ENCODE peak calls at places on chromosomes 16 and 17, in four cellular contexts. One of them, this sample, is unnamed.

GRCh38 chr17:81409190-81409935 is 14.1 kb downstream of the BAHCC1 start:
- DNase-seq in Peyer's patch: no peak
- DNase-seq in A549: peak
- DNase-seq in heart left ventricle: no peak
- DNase-seq in this sample: no peak

GRCh38 chr16:75238853-75239371 is 12.5 kb downstream of the BCAR1 start:
- DNase-seq in heart left ventricle: no peak
- DNase-seq in A549: no peak
- DNase-seq in Peyer's patch: no peak
- DNase-seq in this sample: no peak

GRCh38 chr17:27608330-27609230 is 22.4 kb upstream of the LGALS9 start:
- DNase-seq in Peyer's patch: no peak
- DNase-seq in A549: no peak
- DNase-seq in heart left ventricle: no peak
- DNase-seq in this sample: no peak

GRCh38 chr16:50613281-50613991 is 65.2 kb downstream of the NKD1 start:
- DNase-seq in Peyer's patch: peak
- DNase-seq in A549: no peak
- DNase-seq in heart left ventricle: peak
- DNase-seq in this sample: no peak

GRCh38 chr16:3454631-3455147 is 11.2 kb downstream of the NAA60 start:
- DNase-seq in A549: no peak
- DNase-seq in heart left ventricle: no peak
- DNase-seq in Peyer's patch: no peak
- DNase-seq in this sample: no peak

GRCh38 chr17:33778505-33779398 is 476.3 kb upstream of the CCL2 start:
- DNase-seq in A549: peak
- DNase-seq in Peyer's patch: no peak
- DNase-seq in heart left ventricle: peak
- DNase-seq in this sample: no peak

GRCh38 chr17:65183736-65184135 is 46.6 kb downstream of the RGS9 start:
- DNase-seq in A549: peak
- DNase-seq in Peyer's patch: no peak
- DNase-seq in heart left ventricle: no peak
- DNase-seq in this sample: no peak

GRCh38 chr17:45146616-45147101 is 1.6 kb upstream of the HEXIM1 start:
- DNase-seq in heart left ventricle: no peak
- DNase-seq in A549: peak
- DNase-seq in Peyer's patch: no peak
- DNase-seq in this sample: peak

GRCh38 chr16:66171578-66171977 is 194.9 kb upstream of the CDH5 start:
- DNase-seq in A549: no peak
- DNase-seq in heart left ventricle: no peak
- DNase-seq in Peyer's patch: no peak
- DNase-seq in this sample: no peak

GRCh38 chr16:1533443-1533951 is at the start of gene TMEM204:
- DNase-seq in A549: no peak
- DNase-seq in heart left ventricle: peak
- DNase-seq in Peyer's patch: no peak
- DNase-seq in this sample: no peak

GRCh38 chr16:58070585-58070984 is 45.0 kb downstream of the MMP15 start:
- DNase-seq in A549: no peak
- DNase-seq in Peyer's patch: no peak
- DNase-seq in heart left ventricle: no peak
- DNase-seq in this sample: no peak

GRCh38 chr17:81537856-81538555 is 9.8 kb downstream of the FSCN2 start:
- DNase-seq in heart left ventricle: no peak
- DNase-seq in A549: no peak
- DNase-seq in Peyer's patch: no peak
- DNase-seq in this sample: no peak

GRCh38 chr16:83882118-83882879 is 16.6 kb upstream of the MLYCD start:
- DNase-seq in A549: no peak
- DNase-seq in Peyer's patch: no peak
- DNase-seq in heart left ventricle: no peak
- DNase-seq in this sample: no peak

GRCh38 chr17:410674-411401 is 58.2 kb upstream of the RPH3AL start:
- DNase-seq in heart left ventricle: no peak
- DNase-seq in Peyer's patch: no peak
- DNase-seq in A549: peak
- DNase-seq in this sample: no peak

GRCh38 chr17:62626719-62627218 is 701 bp upstream of the MRC2 start:
- DNase-seq in A549: peak
- DNase-seq in Peyer's patch: no peak
- DNase-seq in heart left ventricle: peak
- DNase-seq in this sample: no peak

GRCh38 chr16:53129281-53130192 is 74.7 kb downstream of the CHD9 start:
- DNase-seq in Peyer's patch: no peak
- DNase-seq in A549: no peak
- DNase-seq in heart left ventricle: peak
- DNase-seq in this sample: no peak

GRCh38 chr16:1414532-1415265 is at the start of gene UNKL:
- DNase-seq in A549: peak
- DNase-seq in Peyer's patch: peak
- DNase-seq in heart left ventricle: peak
- DNase-seq in this sample: no peak

GRCh38 chr16:80924372-80924978 is 82.2 kb downstream of the CMC2 start:
- DNase-seq in A549: peak
- DNase-seq in Peyer's patch: peak
- DNase-seq in heart left ventricle: no peak
- DNase-seq in this sample: no peak

GRCh38 chr16:86285421-86285820 is 224.9 kb upstream of the FOXF1 start:
- DNase-seq in heart left ventricle: no peak
- DNase-seq in A549: no peak
- DNase-seq in Peyer's patch: peak
- DNase-seq in this sample: no peak

GRCh38 chr17:19867654-19868395 is at the start of gene ULK2:
- DNase-seq in A549: peak
- DNase-seq in Peyer's patch: peak
- DNase-seq in heart left ventricle: peak
- DNase-seq in this sample: peak

GRCh38 chr17:64032081-64032480 is 11.6 kb upstream of the ICAM2 start:
- DNase-seq in heart left ventricle: no peak
- DNase-seq in Peyer's patch: no peak
- DNase-seq in A549: no peak
- DNase-seq in this sample: peak

GRCh38 chr16:84840687-84841627 is 21.2 kb downstream of the CRISPLD2 start:
- DNase-seq in heart left ventricle: no peak
- DNase-seq in A549: no peak
- DNase-seq in Peyer's patch: no peak
- DNase-seq in this sample: no peak

GRCh38 chr16:3771513-3771912 is 54.2 kb upstream of the TRAP1 start:
- DNase-seq in Peyer's patch: no peak
- DNase-seq in heart left ventricle: no peak
- DNase-seq in A549: peak
- DNase-seq in this sample: no peak

GRCh38 chr17:71409712-71410111 is 711.1 kb upstream of the SOX9 start:
- DNase-seq in heart left ventricle: no peak
- DNase-seq in Peyer's patch: no peak
- DNase-seq in A549: peak
- DNase-seq in this sample: no peak

GRCh38 chr16:10754941-10755340 is 11.3 kb downstream of the NUBP1 start:
- DNase-seq in A549: no peak
- DNase-seq in heart left ventricle: no peak
- DNase-seq in Peyer's patch: no peak
- DNase-seq in this sample: no peak

GRCh38 chr16:84294196-84295142 is at the start of gene WFDC1:
- DNase-seq in heart left ventricle: no peak
- DNase-seq in Peyer's patch: no peak
- DNase-seq in A549: no peak
- DNase-seq in this sample: no peak

GRCh38 chr16:23908790-23909189 is 73.0 kb downstream of the PRKCB start:
- DNase-seq in heart left ventricle: no peak
- DNase-seq in A549: no peak
- DNase-seq in Peyer's patch: no peak
- DNase-seq in this sample: no peak

GRCh38 chr17:72640415-72641165 is 451.9 kb downstream of the SLC39A11 start:
- DNase-seq in A549: no peak
- DNase-seq in Peyer's patch: peak
- DNase-seq in heart left ventricle: no peak
- DNase-seq in this sample: no peak

GRCh38 chr17:45427181-45427835 is 5.4 kb downstream of the ARHGAP27 start:
- DNase-seq in A549: no peak
- DNase-seq in Peyer's patch: no peak
- DNase-seq in heart left ventricle: no peak
- DNase-seq in this sample: no peak

GRCh38 chr16:20321671-20322070 is 5.6 kb downstream of the GP2 start:
- DNase-seq in heart left ventricle: no peak
- DNase-seq in A549: no peak
- DNase-seq in Peyer's patch: no peak
- DNase-seq in this sample: no peak

GRCh38 chr16:16774389-16774788 is 395.4 kb downstream of the NPIPA7 start:
- DNase-seq in Peyer's patch: no peak
- DNase-seq in A549: no peak
- DNase-seq in heart left ventricle: no peak
- DNase-seq in this sample: no peak

GRCh38 chr17:57601328-57601727 is 143.8 kb downstream of the CCDC182 start:
- DNase-seq in A549: no peak
- DNase-seq in Peyer's patch: no peak
- DNase-seq in heart left ventricle: no peak
- DNase-seq in this sample: no peak

GRCh38 chr16:87298857-87299465 is 18.2 kb downstream of the C16orf95 start:
- DNase-seq in heart left ventricle: no peak
- DNase-seq in Peyer's patch: no peak
- DNase-seq in A549: no peak
- DNase-seq in this sample: no peak

GRCh38 chr17:21705021-21705601 is 12.8 kb downstream of the KCNJ18 start:
- DNase-seq in heart left ventricle: no peak
- DNase-seq in A549: no peak
- DNase-seq in Peyer's patch: peak
- DNase-seq in this sample: peak

GRCh38 chr17:35749560-35750412 is 3.3 kb downstream of the GAS2L2 start:
- DNase-seq in heart left ventricle: no peak
- DNase-seq in A549: no peak
- DNase-seq in Peyer's patch: no peak
- DNase-seq in this sample: no peak

GRCh38 chr17:27526603-27527002 is 70.4 kb downstream of the KSR1 start:
- DNase-seq in Peyer's patch: no peak
- DNase-seq in heart left ventricle: peak
- DNase-seq in A549: peak
- DNase-seq in this sample: no peak

GRCh38 chr17:77322284-77322533 is 181.4 kb downstream of the SEC14L1 start:
- DNase-seq in heart left ventricle: no peak
- DNase-seq in Peyer's patch: no peak
- DNase-seq in A549: no peak
- DNase-seq in this sample: no peak
- H3K4me3 ChIP-seq in heart left ventricle: peak
- H3K4me3 ChIP-seq in Peyer's patch: no peak
- H3K4me3 ChIP-seq in A549: peak
- H3K4me3 ChIP-seq in this sample: peak

GRCh38 chr17:7394452-7395191 is at the start of gene PLSCR3:
- DNase-seq in heart left ventricle: peak
- DNase-seq in A549: peak
- DNase-seq in Peyer's patch: peak
- DNase-seq in this sample: peak
- TF ChIP-seq POLR2A in heart left ventricle: peak
- TF ChIP-seq POLR2A in A549: peak
- TF ChIP-seq POLR2A in Peyer's patch: peak
- TF ChIP-seq POLR2A in this sample: peak

DNA sequence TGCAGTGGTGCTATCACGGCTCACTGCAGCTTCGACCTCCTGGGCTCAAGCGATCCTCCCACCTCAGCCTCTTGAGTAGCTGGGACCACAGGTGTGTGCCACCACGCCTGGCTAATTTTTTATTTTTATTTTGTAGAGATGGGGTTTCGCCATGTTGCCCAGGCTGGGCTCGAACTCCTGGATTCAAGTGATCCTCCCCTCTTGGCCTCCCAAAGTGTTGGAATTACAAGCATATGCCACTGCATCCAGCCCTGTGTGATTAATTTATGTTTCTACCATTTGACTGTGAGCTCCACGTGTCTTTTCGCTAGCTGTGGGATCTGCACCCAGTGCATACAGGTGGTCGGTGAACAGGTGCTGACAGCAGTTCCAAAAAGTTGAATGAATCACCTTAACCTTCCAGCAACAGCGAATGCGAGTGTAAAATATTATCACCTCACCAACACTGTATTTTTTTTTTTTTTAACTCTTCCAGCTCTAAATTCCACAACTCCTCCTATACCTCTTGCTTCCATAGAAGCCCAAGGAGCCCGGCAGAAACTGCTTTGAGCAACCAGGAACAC is 481 bp upstream of the NUDT7 start:
- DNase-seq in heart left ventricle: no peak
- DNase-seq in A549: no peak
- DNase-seq in Peyer's patch: no peak
- DNase-seq in this sample: no peak
- H3K4me3 ChIP-seq in heart left ventricle: peak
- H3K4me3 ChIP-seq in A549: peak
- H3K4me3 ChIP-seq in Peyer's patch: peak
- H3K4me3 ChIP-seq in this sample: peak

GRCh38 chr17:77455878-77456234 is 315.1 kb downstream of the SEC14L1 start:
- DNase-seq in heart left ventricle: no peak
- DNase-seq in Peyer's patch: no peak
- DNase-seq in A549: no peak
- DNase-seq in this sample: no peak

GRCh38 chr17:77451894-77452852 is 311.4 kb downstream of the SEC14L1 start:
- DNase-seq in Peyer's patch: peak
- DNase-seq in A549: no peak
- DNase-seq in heart left ventricle: peak
- DNase-seq in this sample: peak

GRCh38 chr17:77455111-77455877 is 314.5 kb downstream of the SEC14L1 start:
- DNase-seq in A549: no peak
- DNase-seq in Peyer's patch: no peak
- DNase-seq in heart left ventricle: no peak
- DNase-seq in this sample: no peak

GRCh38 chr17:77454560-77455095 is 313.9 kb downstream of the SEC14L1 start:
- DNase-seq in Peyer's patch: no peak
- DNase-seq in heart left ventricle: no peak
- DNase-seq in A549: no peak
- DNase-seq in this sample: no peak

GRCh38 chr17:77453613-77454559 is 313.1 kb downstream of the SEC14L1 start:
- DNase-seq in heart left ventricle: no peak
- DNase-seq in A549: no peak
- DNase-seq in Peyer's patch: peak
- DNase-seq in this sample: no peak
- TF ChIP-seq POLR2A in heart left ventricle: no peak
- TF ChIP-seq POLR2A in A549: no peak
- TF ChIP-seq POLR2A in Peyer's patch: peak
- TF ChIP-seq POLR2A in this sample: no peak

GRCh38 chr17:78361227-78361683 is 1.4 kb upstream of the SOCS3 start:
- DNase-seq in heart left ventricle: no peak
- DNase-seq in A549: no peak
- DNase-seq in Peyer's patch: no peak
- DNase-seq in this sample: no peak
- H3K4me3 ChIP-seq in heart left ventricle: no peak
- H3K4me3 ChIP-seq in A549: no peak
- H3K4me3 ChIP-seq in Peyer's patch: no peak
- H3K4me3 ChIP-seq in this sample: no peak

This sample was measured in suprapubic skin.